ENCODE peak calls at places on chromosomes 5 and 9, in nine cellular contexts. One of them, this sample, is unnamed.

GRCh38 chr9:10910779-10911178 is 298.0 kb upstream of the PTPRD start:
- DNase-seq in activated CD4-positive, alpha-beta T cell treated with anti-CD3 and anti-CD28 coated beads, Interleukin-2, amount 50 U/mL, for 1 hour: no peak
- DNase-seq in NCI-H1092: no peak
- DNase-seq in Panc1: no peak
- DNase-seq in IMR-90: no peak
- DNase-seq in T-helper 1 cell: no peak
- DNase-seq in astrocyte of the hippocampus: no peak
- DNase-seq in WERI-Rb-1: no peak
- DNase-seq in left lobe of liver: no peak
- DNase-seq in this sample: no peak

GRCh38 chr9:112717669-112718331 is at the start of gene INIP:
- DNase-seq in activated CD4-positive, alpha-beta T cell treated with anti-CD3 and anti-CD28 coated beads, Interleukin-2, amount 50 U/mL, for 1 hour: peak
- DNase-seq in NCI-H1092: peak
- DNase-seq in Panc1: peak
- DNase-seq in IMR-90: peak
- DNase-seq in T-helper 1 cell: peak
- DNase-seq in astrocyte of the hippocampus: peak
- DNase-seq in WERI-Rb-1: peak
- DNase-seq in left lobe of liver: peak
- DNase-seq in this sample: peak

GRCh38 chr9:26229324-26230054 is 551.2 kb upstream of the TUSC1 start:
- DNase-seq in activated CD4-positive, alpha-beta T cell treated with anti-CD3 and anti-CD28 coated beads, Interleukin-2, amount 50 U/mL, for 1 hour: no peak
- DNase-seq in NCI-H1092: no peak
- DNase-seq in Panc1: no peak
- DNase-seq in IMR-90: no peak
- DNase-seq in T-helper 1 cell: no peak
- DNase-seq in astrocyte of the hippocampus: no peak
- DNase-seq in WERI-Rb-1: no peak
- DNase-seq in left lobe of liver: no peak
- DNase-seq in this sample: no peak

GRCh38 chr5:10600629-10601245 is 36.9 kb downstream of the ANKRD33B start:
- DNase-seq in activated CD4-positive, alpha-beta T cell treated with anti-CD3 and anti-CD28 coated beads, Interleukin-2, amount 50 U/mL, for 1 hour: no peak
- DNase-seq in NCI-H1092: no peak
- DNase-seq in Panc1: no peak
- DNase-seq in IMR-90: no peak
- DNase-seq in T-helper 1 cell: no peak
- DNase-seq in astrocyte of the hippocampus: no peak
- DNase-seq in WERI-Rb-1: no peak
- DNase-seq in left lobe of liver: no peak
- DNase-seq in this sample: no peak

GRCh38 chr9:6538666-6539071 is 106.9 kb downstream of the GLDC start:
- DNase-seq in activated CD4-positive, alpha-beta T cell treated with anti-CD3 and anti-CD28 coated beads, Interleukin-2, amount 50 U/mL, for 1 hour: no peak
- DNase-seq in NCI-H1092: no peak
- DNase-seq in Panc1: no peak
- DNase-seq in IMR-90: peak
- DNase-seq in T-helper 1 cell: no peak
- DNase-seq in astrocyte of the hippocampus: peak
- DNase-seq in WERI-Rb-1: no peak
- DNase-seq in left lobe of liver: no peak
- DNase-seq in this sample: no peak

GRCh38 chr9:129072171-129072570 is 8.7 kb upstream of the DOLPP1 start:
- DNase-seq in activated CD4-positive, alpha-beta T cell treated with anti-CD3 and anti-CD28 coated beads, Interleukin-2, amount 50 U/mL, for 1 hour: no peak
- DNase-seq in NCI-H1092: no peak
- DNase-seq in Panc1: no peak
- DNase-seq in IMR-90: no peak
- DNase-seq in T-helper 1 cell: no peak
- DNase-seq in astrocyte of the hippocampus: no peak
- DNase-seq in WERI-Rb-1: no peak
- DNase-seq in left lobe of liver: no peak
- DNase-seq in this sample: no peak

GRCh38 chr5:116613445-116613844 is 38.8 kb upstream of the SEMA6A start:
- DNase-seq in activated CD4-positive, alpha-beta T cell treated with anti-CD3 and anti-CD28 coated beads, Interleukin-2, amount 50 U/mL, for 1 hour: no peak
- DNase-seq in NCI-H1092: no peak
- DNase-seq in Panc1: no peak
- DNase-seq in IMR-90: no peak
- DNase-seq in T-helper 1 cell: no peak
- DNase-seq in astrocyte of the hippocampus: no peak
- DNase-seq in WERI-Rb-1: no peak
- DNase-seq in left lobe of liver: no peak
- DNase-seq in this sample: no peak

GRCh38 chr5:124453221-124454032 is 293.0 kb downstream of the ZNF608 start:
- DNase-seq in activated CD4-positive, alpha-beta T cell treated with anti-CD3 and anti-CD28 coated beads, Interleukin-2, amount 50 U/mL, for 1 hour: no peak
- DNase-seq in NCI-H1092: no peak
- DNase-seq in Panc1: peak
- DNase-seq in IMR-90: peak
- DNase-seq in T-helper 1 cell: no peak
- DNase-seq in astrocyte of the hippocampus: peak
- DNase-seq in WERI-Rb-1: no peak
- DNase-seq in left lobe of liver: no peak
- DNase-seq in this sample: no peak

GRCh38 chr5:171615201-171616001 is 170.2 kb upstream of the SMIM23 start:
- DNase-seq in activated CD4-positive, alpha-beta T cell treated with anti-CD3 and anti-CD28 coated beads, Interleukin-2, amount 50 U/mL, for 1 hour: no peak
- DNase-seq in NCI-H1092: no peak
- DNase-seq in Panc1: no peak
- DNase-seq in IMR-90: no peak
- DNase-seq in T-helper 1 cell: no peak
- DNase-seq in astrocyte of the hippocampus: peak
- DNase-seq in WERI-Rb-1: no peak
- DNase-seq in left lobe of liver: no peak
- DNase-seq in this sample: no peak

GRCh38 chr5:174910245-174910737 is 185.9 kb downstream of the MSX2 start:
- DNase-seq in activated CD4-positive, alpha-beta T cell treated with anti-CD3 and anti-CD28 coated beads, Interleukin-2, amount 50 U/mL, for 1 hour: peak
- DNase-seq in NCI-H1092: peak
- DNase-seq in Panc1: peak
- DNase-seq in IMR-90: peak
- DNase-seq in T-helper 1 cell: no peak
- DNase-seq in astrocyte of the hippocampus: peak
- DNase-seq in WERI-Rb-1: peak
- DNase-seq in left lobe of liver: peak
- DNase-seq in this sample: peak

GRCh38 chr9:7967093-7967827 is 167.7 kb upstream of the DMAC1 start:
- DNase-seq in activated CD4-positive, alpha-beta T cell treated with anti-CD3 and anti-CD28 coated beads, Interleukin-2, amount 50 U/mL, for 1 hour: no peak
- DNase-seq in NCI-H1092: no peak
- DNase-seq in Panc1: no peak
- DNase-seq in IMR-90: no peak
- DNase-seq in T-helper 1 cell: no peak
- DNase-seq in astrocyte of the hippocampus: no peak
- DNase-seq in WERI-Rb-1: no peak
- DNase-seq in left lobe of liver: no peak
- DNase-seq in this sample: no peak

GRCh38 chr5:137604348-137605095 is 105.4 kb upstream of the SPOCK1 start:
- DNase-seq in activated CD4-positive, alpha-beta T cell treated with anti-CD3 and anti-CD28 coated beads, Interleukin-2, amount 50 U/mL, for 1 hour: no peak
- DNase-seq in NCI-H1092: no peak
- DNase-seq in Panc1: no peak
- DNase-seq in IMR-90: no peak
- DNase-seq in T-helper 1 cell: no peak
- DNase-seq in astrocyte of the hippocampus: no peak
- DNase-seq in WERI-Rb-1: peak
- DNase-seq in left lobe of liver: no peak
- DNase-seq in this sample: no peak

GRCh38 chr5:42720242-42720641 is 36.4 kb upstream of the CCDC152 start:
- DNase-seq in activated CD4-positive, alpha-beta T cell treated with anti-CD3 and anti-CD28 coated beads, Interleukin-2, amount 50 U/mL, for 1 hour: no peak
- DNase-seq in NCI-H1092: no peak
- DNase-seq in Panc1: no peak
- DNase-seq in IMR-90: no peak
- DNase-seq in T-helper 1 cell: no peak
- DNase-seq in astrocyte of the hippocampus: no peak
- DNase-seq in WERI-Rb-1: no peak
- DNase-seq in left lobe of liver: no peak
- DNase-seq in this sample: no peak